ENCODE peak calls at places on chromosomes 4 and X, in ten cellular contexts. T, R, Z, D, Y, X, M, C, F and E are unnamed samples.

GRCh38 chr4:137609693-137610450 is 77.6 kb upstream of the PCDH18 start:
- DNase-seq in T (no peak), R (no peak), Z (no peak), D (no peak), Y (no peak), X (peak), M (peak), C (no peak), F (no peak), E (peak)

GRCh38 chr4:101790521-101791188 is at the start of gene BANK1:
- DNase-seq in T (no peak), R (peak), Z (peak), D (no peak), Y (no peak), X (no peak), M (no peak), C (peak), F (no peak), E (peak)

GRCh38 chrX:74232859-74233258 is 71.1 kb upstream of the ZCCHC13 start:
- DNase-seq in T (no peak), R (no peak), Z (no peak), D (no peak), Y (peak), X (peak), M (no peak), C (no peak), F (no peak), E (peak)

GRCh38 chr4:31791666-31792065 is 1071.5 kb downstream of the PCDH7 start:
- DNase-seq in T (no peak), R (no peak), Z (no peak), D (no peak), Y (no peak), X (no peak), M (no peak), C (no peak), F (no peak), E (no peak)

GRCh38 chr4:146212781-146213180 is 1.6 kb upstream of the REELD1 start:
- DNase-seq in T (no peak), R (no peak), Z (no peak), D (no peak), Y (no peak), X (peak), M (no peak), C (no peak), F (no peak), E (no peak)

GRCh38 chrX:13223868-13224555 is 95.8 kb downstream of the ATXN3L start:
- DNase-seq in T (no peak), R (no peak), Z (no peak), D (no peak), Y (peak), X (peak), M (peak), C (no peak), F (no peak), E (no peak)

GRCh38 chr4:147059064-147059731 is 113.5 kb upstream of the TTC29 start:
- DNase-seq in T (no peak), R (no peak), Z (no peak), D (no peak), Y (no peak), X (no peak), M (no peak), C (no peak), F (no peak), E (no peak)

GRCh38 chrX:70168238-70169188 is 8.8 kb upstream of the DGAT2L6 start:
- DNase-seq in T (no peak), R (peak), Z (peak), D (no peak), Y (peak), X (peak), M (peak), C (no peak), F (no peak), E (peak)

GRCh38 chr4:26227827-26228226 is 93.0 kb upstream of the RBPJ start:
- DNase-seq in T (no peak), R (no peak), Z (no peak), D (no peak), Y (no peak), X (no peak), M (no peak), C (no peak), F (no peak), E (no peak)

GRCh38 chr4:58734030-58734673 is 1624.0 kb upstream of the IGFBP7 start:
- DNase-seq in T (no peak), R (no peak), Z (no peak), D (no peak), Y (no peak), X (no peak), M (no peak), C (no peak), F (no peak), E (no peak)

GRCh38 chr4:20538922-20539321 is 161.3 kb upstream of the PACRGL start:
- DNase-seq in T (no peak), R (no peak), Z (no peak), D (no peak), Y (no peak), X (no peak), M (no peak), C (no peak), F (no peak), E (no peak)

GRCh38 chrX:56726609-56727008 is 2.4 kb upstream of the NBDY start:
- DNase-seq in T (no peak), R (peak), Z (no peak), D (peak), Y (peak), X (peak), M (peak), C (peak), F (no peak), E (peak)

GRCh38 chr4:169993531-169993930 is 32.7 kb downstream of the MFAP3L start:
- DNase-seq in T (no peak), R (peak), Z (peak), D (no peak), Y (no peak), X (no peak), M (no peak), C (peak), F (no peak), E (no peak)

GRCh38 chr4:38132843-38133662 is 172.9 kb downstream of the PTTG2 start:
- DNase-seq in T (no peak), R (no peak), Z (no peak), D (no peak), Y (no peak), X (no peak), M (no peak), C (no peak), F (no peak), E (no peak)

GRCh38 chrX:12901486-12901885 is 4.9 kb upstream of the TLR8 start:
- DNase-seq in T (no peak), R (peak), Z (peak), D (peak), Y (peak), X (peak), M (peak), C (peak), F (peak), E (peak)

GRCh38 chrX:146241902-146242301 is 424.3 kb downstream of the SLITRK2 start:
- DNase-seq in T (no peak), R (no peak), Z (no peak), D (no peak), Y (no peak), X (no peak), M (no peak), C (no peak), F (no peak), E (no peak)